ENCODE peak calls at places on chromosomes 16 and 17, in eight cellular contexts. I, Q, M, W, T, G, X and A are unnamed samples.

GRCh38 chr16:54554581-54554980 is 268.0 kb upstream of the IRX3 start:
- DNase-seq in M (no peak), G (no peak), X (no peak), I (no peak), Q (no peak), T (no peak), W (no peak), A (no peak)

GRCh38 chr16:69522732-69523404 is 42.9 kb upstream of the NFAT5 start:
- DNase-seq in T (no peak), I (no peak), X (no peak), W (no peak), M (no peak), G (peak; percentile 46), Q (no peak), A (no peak)

GRCh38 chr16:1285669-1286491 is 23.6 kb upstream of the UBE2I start:
- DNase-seq in W (no peak), T (no peak), Q (no peak), G (no peak), M (no peak), I (no peak), X (no peak), A (no peak)

GRCh38 chr16:89860747-89861304 is 12.6 kb upstream of the TCF25 start:
- DNase-seq in T (peak; percentile 66), W (no peak), G (peak; percentile 77), Q (peak; percentile 50), I (peak; percentile 49), X (no peak), M (peak; percentile 42), A (no peak)

GRCh38 chr17:59853168-59853918 is 39.4 kb downstream of the TUBD1 start:
- DNase-seq in X (peak; percentile 97), T (peak; percentile 18), W (no peak), G (peak; percentile 95), Q (no peak), M (peak; percentile 84), I (no peak), A (no peak)

GRCh38 chr17:416293-417206 is 63.9 kb upstream of the RPH3AL start:
- DNase-seq in X (no peak), T (no peak), G (peak; percentile 79), Q (no peak), I (no peak), W (no peak), M (no peak), A (no peak)

GRCh38 chr16:84043486-84044107 is 1.0 kb upstream of the SLC38A8 start:
- DNase-seq in X (no peak), W (no peak), Q (no peak), T (peak; percentile 29), I (no peak), M (no peak), G (no peak), A (no peak)

GRCh38 chr17:39139137-39139516 is 12.3 kb downstream of the PLXDC1 start:
- DNase-seq in X (peak; percentile 68), G (no peak), Q (no peak), W (no peak), I (no peak), M (peak; percentile 87), T (no peak), A (peak; percentile 51)

GRCh38 chr16:20673882-20674683 is 23.4 kb downstream of the ACSM1 start:
- DNase-seq in I (no peak), X (no peak), M (no peak), G (no peak), T (no peak), W (no peak), Q (no peak), A (no peak)

GRCh38 chr17:74870512-74870911 is 2.3 kb downstream of the FDXR start:
- DNase-seq in M (peak; percentile 33), I (no peak), Q (no peak), X (no peak), G (no peak), W (no peak), T (no peak), A (no peak)

GRCh38 chr16:49458221-49458620 is 84.6 kb downstream of the C16orf78 start:
- DNase-seq in Q (no peak), G (no peak), I (no peak), M (no peak), W (no peak), T (no peak), X (no peak), A (no peak)

GRCh38 chr17:59160203-59161025 is 4.9 kb downstream of the PRR11 start:
- DNase-seq in W (no peak), I (no peak), M (no peak), X (no peak), G (no peak), T (no peak), Q (no peak), A (no peak)

GRCh38 chr16:86157616-86158247 is 258.8 kb downstream of the IRF8 start:
- DNase-seq in T (no peak), W (no peak), Q (no peak), M (no peak), X (peak; percentile 26), I (no peak), G (no peak), A (no peak)

GRCh38 chr16:50474138-50474537 is 74.1 kb upstream of the NKD1 start:
- DNase-seq in G (no peak), X (no peak), M (no peak), I (no peak), W (no peak), Q (no peak), T (no peak), A (no peak)

GRCh38 chr17:60077672-60078519 is 825 bp downstream of the HEATR6 start:
- DNase-seq in G (peak; percentile 8), M (no peak), W (no peak), X (no peak), Q (no peak), T (no peak), I (no peak), A (no peak)

GRCh38 chr17:7293131-7293557 is 1.3 kb downstream of the YBX2 start:
- DNase-seq in X (no peak), T (no peak), I (no peak), W (no peak), G (no peak), Q (no peak), M (no peak), A (no peak)

GRCh38 chr16:27226976-27227705 is 23.8 kb downstream of the KDM8 start:
- DNase-seq in M (no peak), W (no peak), T (peak; percentile 39), I (no peak), Q (no peak), G (no peak), X (no peak), A (no peak)

GRCh38 chr17:15954222-15954621 is 9.3 kb downstream of the ADORA2B start:
- DNase-seq in T (no peak), W (no peak), X (peak; percentile 72), Q (no peak), G (no peak), M (peak; percentile 62), I (no peak), A (peak; percentile 97)

GRCh38 chr16:84013787-84014569 is 28.6 kb downstream of the SLC38A8 start:
- DNase-seq in T (no peak), W (no peak), I (no peak), M (peak; percentile 61), G (peak; percentile 98), Q (no peak), X (no peak), A (peak; percentile 51)

GRCh38 chr17:62807812-62808575 is at the start of gene MARCHF10:
- DNase-seq in X (no peak), G (peak; percentile 18), I (no peak), Q (no peak), W (no peak), T (no peak), M (no peak), A (no peak)

DNA sequence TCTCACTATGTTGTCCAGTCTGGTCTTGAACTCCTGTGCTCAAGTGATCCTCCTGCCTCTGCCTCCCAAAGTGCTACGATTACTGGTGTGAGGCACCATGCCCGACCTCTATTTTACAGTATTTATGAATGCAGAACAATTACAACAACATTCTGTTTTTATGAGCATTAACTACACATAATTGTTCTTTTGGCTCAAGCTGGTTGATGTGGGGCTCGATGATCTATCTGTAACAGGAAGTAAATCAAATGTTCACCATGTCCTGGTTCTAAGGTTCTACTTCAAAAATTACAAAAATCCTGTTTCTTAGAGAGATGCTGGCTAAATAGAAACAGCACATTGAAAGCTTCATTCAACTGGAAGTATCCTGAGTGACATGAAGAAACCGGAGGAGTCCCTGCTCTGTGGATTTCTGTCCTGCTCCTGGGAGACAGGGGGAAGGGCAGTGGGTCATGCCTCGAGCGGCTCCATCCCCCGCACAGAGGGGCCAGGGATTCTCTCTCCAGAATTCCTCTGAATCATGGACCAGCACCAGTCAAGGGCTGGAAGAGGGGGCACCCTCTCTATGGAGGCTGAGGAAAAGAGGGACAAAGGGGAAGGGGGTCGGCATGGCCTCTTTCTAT is 31.5 kb downstream of the FA2H start:
- DNase-seq in X (no peak), M (no peak), I (no peak), Q (no peak), T (no peak), W (no peak), G (no peak), A (no peak)
- H3K4me3 ChIP-seq in X (no peak overlapping the region), M (no peak overlapping the region), I (no peak overlapping the region), Q (no peak overlapping the region), T (no peak overlapping the region), W (no peak overlapping the region), G (no peak overlapping the region), A (no peak overlapping the region)

DNA sequence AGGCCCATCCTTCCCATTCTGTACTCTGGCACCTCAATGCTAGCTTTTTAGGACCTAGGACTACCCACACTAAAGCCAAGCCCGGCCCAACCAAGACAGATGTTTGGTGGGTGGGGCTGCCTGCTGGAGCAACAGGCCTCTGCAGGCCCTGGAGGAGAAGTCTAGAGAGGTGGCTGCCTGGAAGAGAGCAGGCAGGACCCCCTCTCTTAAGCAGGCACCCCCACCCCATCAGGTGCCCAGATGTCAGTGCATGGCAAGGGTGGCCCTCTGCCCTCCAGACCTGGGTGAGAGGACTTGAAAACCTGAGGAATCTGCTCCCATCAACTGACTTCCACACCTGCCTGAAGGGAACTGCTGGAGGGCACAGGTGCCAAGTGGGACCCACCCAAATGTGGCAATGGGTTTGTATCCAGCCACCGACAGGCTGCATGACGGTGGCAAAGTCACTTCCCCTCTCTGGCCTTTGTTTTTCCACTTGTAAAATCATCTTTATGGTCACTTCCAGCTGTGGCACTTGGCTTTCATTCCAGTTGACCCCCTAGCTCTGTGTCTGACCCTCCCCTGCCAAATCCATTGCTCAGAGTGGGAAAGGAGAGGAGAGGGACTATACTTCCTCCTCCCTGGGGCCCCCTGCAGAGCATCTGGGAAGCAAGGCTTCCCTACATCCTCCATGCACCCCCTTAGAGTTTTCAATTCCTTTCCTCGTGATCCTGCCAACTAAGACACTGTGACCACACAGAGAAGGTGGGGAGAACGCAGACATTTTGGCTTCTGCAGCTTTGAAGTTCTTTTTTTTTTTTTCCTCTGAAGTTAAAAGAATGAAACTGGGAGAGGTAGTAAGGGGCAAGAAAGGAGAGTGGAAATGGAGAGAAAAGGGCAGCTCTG is 1.6 kb upstream of the STAT5A start:
- DNase-seq in Q (peak; percentile 55), G (no peak), M (no peak), W (no peak), X (no peak), I (no peak), T (peak; percentile 65), A (no peak)
- H3K4me3 ChIP-seq in Q (peak overlapping the region; percentile 71), G (no peak overlapping the region), M (no peak overlapping the region), W (peak overlapping the region; percentile 82), X (no peak overlapping the region), I (peak overlapping the region; percentile 67), T (no peak overlapping the region), A (no peak overlapping the region)

GRCh38 chr17:80477647-80478478 is 1.5 kb upstream of the NPTX1 start:
- DNase-seq in W (no peak), Q (no peak), G (no peak), T (no peak), X (no peak), I (peak; percentile 32), M (peak; percentile 48), A (no peak)
- H3K4me3 ChIP-seq in W (peak overlapping the region; percentile 29), Q (peak overlapping the region; percentile 60), G (no peak overlapping the region), T (no peak overlapping the region), X (peak overlapping the region; percentile 39), I (peak overlapping the region; percentile 33), M (peak overlapping the region; percentile 35), A (no peak overlapping the region)

GRCh38 chr17:29615048-29615385 is 7.7 kb downstream of the CORO6 start:
- DNase-seq in Q (no peak), X (no peak), G (no peak), W (no peak), T (peak; percentile 74), I (no peak), M (no peak), A (no peak)
- H3K4me3 ChIP-seq in Q (peak overlapping the region; percentile 63), X (peak overlapping the region; percentile 46), G (no peak overlapping the region), W (peak overlapping the region; percentile 52), T (no peak overlapping the region), I (peak overlapping the region; percentile 54), M (peak overlapping the region; percentile 46), A (no peak overlapping the region)